ENCODE peak calls at places on chromosomes 16 and 17, in four cellular contexts. L, W, S and I are unnamed samples.

GRCh38 chr16:31528726-31529397 is 1.2 kb downstream of the AHSP start:
- DNase-seq in L (peak; percentile 30), W (no peak), S (no peak), I (no peak)

GRCh38 chr17:4953461-4953961 is 2.6 kb downstream of the ENO3 start:
- DNase-seq in L (no peak), W (no peak), S (no peak), I (peak; percentile 58)

GRCh38 chr17:17345686-17346427 is 42.7 kb downstream of the NT5M start:
- DNase-seq in L (no peak), W (no peak), S (no peak), I (no peak)

GRCh38 chr16:9238346-9238745 is 146.9 kb downstream of the HAPSTR1 start:
- DNase-seq in L (no peak), W (no peak), S (no peak), I (no peak)

GRCh38 chr17:40936437-40936971 is 942 bp downstream of the KRT23 start:
- DNase-seq in L (no peak), W (no peak), S (no peak), I (no peak)

GRCh38 chr16:79008036-79008868 is 592.3 kb downstream of the MAF start:
- DNase-seq in L (no peak), W (no peak), S (no peak), I (no peak)

GRCh38 chr16:85384831-85385462 is 228.2 kb upstream of the GSE1 start:
- DNase-seq in L (no peak), W (no peak), S (peak; percentile 7), I (no peak)

GRCh38 chr16:81693047-81693446 is 86.0 kb upstream of the PLCG2 start:
- DNase-seq in L (no peak), W (peak; percentile 98), S (no peak), I (no peak)

GRCh38 chr16:88341551-88342290 is 41.0 kb upstream of the ZNF469 start:
- DNase-seq in L (no peak), W (no peak), S (no peak), I (no peak)

GRCh38 chr17:78748048-78748729 is 33.9 kb downstream of the CYTH1 start:
- DNase-seq in L (no peak), W (no peak), S (no peak), I (no peak)

GRCh38 chr17:61669522-61669921 is 78.5 kb upstream of the NACA2 start:
- DNase-seq in L (no peak), W (no peak), S (no peak), I (no peak)

GRCh38 chr16:62190426-62190825 is 154.2 kb upstream of the CDH8 start:
- DNase-seq in L (no peak), W (no peak), S (no peak), I (peak; percentile 41)

GRCh38 chr16:23857256-23857891 is 21.6 kb downstream of the PRKCB start:
- DNase-seq in L (no peak), W (no peak), S (no peak), I (no peak)

GRCh38 chr17:49494937-49495841 is at the start of gene NGFR:
- DNase-seq in L (no peak), W (peak; percentile 43), S (peak; percentile 64), I (peak; percentile 63)

GRCh38 chr16:4495766-4496165 is 19.6 kb downstream of the HMOX2 start:
- DNase-seq in L (no peak), W (no peak), S (no peak), I (no peak)

GRCh38 chr17:40417258-40417608 is 463 bp downstream of the TOP2A start:
- DNase-seq in L (no peak), W (no peak), S (no peak), I (peak; percentile 38)

GRCh38 chr16:25872369-25873070 is 180.8 kb downstream of the HS3ST4 start:
- DNase-seq in L (no peak), W (no peak), S (no peak), I (no peak)

GRCh38 chr17:61251939-61252865 is 147.4 kb upstream of the TBX2 start:
- DNase-seq in L (peak; percentile 92), W (peak; percentile 86), S (peak; percentile 88), I (peak; percentile 60)

DNA sequence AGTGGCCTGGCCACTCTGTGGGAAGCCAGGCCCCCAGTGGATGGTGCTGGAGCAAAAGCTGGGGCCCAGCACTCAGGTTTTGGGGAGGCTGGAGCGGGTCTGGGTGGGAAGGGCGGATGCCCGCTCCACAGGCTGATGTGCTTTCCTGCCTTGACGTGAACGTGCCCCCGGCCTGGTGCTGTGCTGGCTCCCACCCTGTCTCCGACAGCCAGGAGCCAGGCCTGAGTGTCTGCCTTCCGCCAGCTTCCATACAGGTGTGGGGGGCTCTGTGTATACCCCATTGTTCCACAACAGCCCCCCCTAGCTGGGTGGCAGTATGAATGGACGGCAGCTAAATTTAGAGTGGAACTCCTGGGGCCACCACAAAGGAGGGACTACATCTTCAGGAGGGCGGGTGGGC is 20.0 kb downstream of the HIC1 start:
- DNase-seq in L (no peak), W (no peak), S (no peak), I (no peak)
- H3K27ac ChIP-seq in L (peak overlapping the region; percentile 89), W (peak overlapping the region; percentile 31), S (peak overlapping the region; percentile 73), I (no peak overlapping the region)

GRCh38 chr16:71426069-71426879 is 15.6 kb downstream of the TLE7 start:
- DNase-seq in L (no peak), W (peak; percentile 59), S (no peak), I (no peak)
- H3K4me3 ChIP-seq in L (no peak overlapping the region), W (no peak overlapping the region), S (peak overlapping the region; percentile 6), I (no peak overlapping the region)

GRCh38 chr17:74918906-74919305 is 4.1 kb downstream of the USH1G start:
- DNase-seq in L (no peak), W (no peak), S (no peak), I (no peak)
- H3K27me3 ChIP-seq in L (peaks cover 4% of the 10 kb centered on the region), W (peaks cover 75% of the 10 kb centered on the region), S (peaks cover 65% of the 10 kb centered on the region), I (peaks cover 24% of the 10 kb centered on the region)

GRCh38 chr16:20866161-20866772 is 33.9 kb downstream of the DCUN1D3 start:
- DNase-seq in L (no peak), W (peak; percentile 81), S (peak; percentile 34), I (peak; percentile 83)
- H3K27ac ChIP-seq in L (no peak overlapping the region), W (peak overlapping the region; percentile 78), S (peak overlapping the region; percentile 11), I (peak overlapping the region; percentile 89)

DNA sequence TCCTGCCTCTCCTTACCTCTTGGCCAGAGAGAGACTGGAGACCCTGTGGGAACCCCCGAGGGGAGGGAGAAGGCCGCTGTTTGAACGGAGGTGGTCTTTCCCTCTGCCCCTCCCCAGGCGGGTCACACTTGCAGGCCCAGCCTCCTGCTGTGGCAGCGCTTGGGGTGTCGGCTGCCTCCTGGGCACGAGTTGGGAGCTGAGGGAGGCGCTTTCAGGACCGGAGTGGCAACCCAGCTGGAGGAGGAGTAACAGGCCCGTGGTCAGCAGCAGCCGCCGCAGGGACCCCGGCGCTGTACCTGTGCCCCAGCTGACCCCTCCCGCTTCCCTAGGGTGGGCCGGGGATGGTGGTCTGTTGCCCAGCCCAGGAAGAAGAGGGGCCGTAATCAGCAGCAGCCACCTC is 278.3 kb downstream of the SEC14L1 start:
- DNase-seq in L (no peak), W (no peak), S (no peak), I (no peak)
- H3K4me3 ChIP-seq in L (no peak overlapping the region), W (no peak overlapping the region), S (no peak overlapping the region), I (no peak overlapping the region)

GRCh38 chr16:986925-987581 is 5.5 kb downstream of the SOX8 start:
- DNase-seq in L (no peak), W (no peak), S (no peak), I (peak; percentile 6)

GRCh38 chr16:987846-988245 is 6.3 kb downstream of the SOX8 start:
- DNase-seq in L (no peak), W (no peak), S (no peak), I (no peak)

GRCh38 chr16:990516-991291 is 9.1 kb downstream of the SOX8 start:
- DNase-seq in L (no peak), W (no peak), S (no peak), I (no peak)

GRCh38 chr16:988465-989353 is 7.1 kb downstream of the SOX8 start:
- DNase-seq in L (no peak), W (no peak), S (no peak), I (peak; percentile 80)

GRCh38 chr16:989354-989814 is 7.8 kb downstream of the SOX8 start:
- DNase-seq in L (no peak), W (no peak), S (no peak), I (no peak)
- H3K27me3 ChIP-seq in L (no peaks in the 10 kb centered on the region), W (peaks cover 62% of the 10 kb centered on the region), S (peaks cover 31% of the 10 kb centered on the region), I (no peaks in the 10 kb centered on the region)

GRCh38 chr17:57852041-57852954 is 2.5 kb upstream of the MRPS23 start:
- DNase-seq in L (no peak), W (no peak), S (no peak), I (no peak)
- H3K27ac ChIP-seq in L (peak overlapping the region; percentile 26), W (no peak overlapping the region), S (peak overlapping the region; percentile 86), I (no peak overlapping the region)